ENCODE peak calls at places on chromosomes 3 and 15, in nine cellular contexts. One of them, this sample, is unnamed.

GRCh38 chr15:31027948-31028586 is 36.6 kb upstream of the MTMR10 start:
- DNase-seq in PC-3: no peak
- DNase-seq in mammary epithelial cell: no peak
- DNase-seq in GM13976: no peak
- DNase-seq in omental fat pad: no peak
- DNase-seq in progenitor cell of endocrine pancreas: no peak
- DNase-seq in astrocyte of the spinal cord: no peak
- DNase-seq in activated B cell treated with CpG ODN at 0.5 μM for 24 hours: no peak
- DNase-seq in K562: no peak
- DNase-seq in this sample: no peak

GRCh38 chr15:65196637-65197336 is 11.6 kb upstream of the CLPX start:
- DNase-seq in PC-3: no peak
- DNase-seq in mammary epithelial cell: no peak
- DNase-seq in GM13976: peak
- DNase-seq in omental fat pad: no peak
- DNase-seq in progenitor cell of endocrine pancreas: no peak
- DNase-seq in astrocyte of the spinal cord: no peak
- DNase-seq in activated B cell treated with CpG ODN at 0.5 μM for 24 hours: no peak
- DNase-seq in K562: no peak
- DNase-seq in this sample: no peak

GRCh38 chr3:134459506-134460041 is 26.2 kb downstream of the ANAPC13 start:
- DNase-seq in PC-3: no peak
- DNase-seq in mammary epithelial cell: no peak
- DNase-seq in GM13976: no peak
- DNase-seq in omental fat pad: no peak
- DNase-seq in progenitor cell of endocrine pancreas: no peak
- DNase-seq in astrocyte of the spinal cord: no peak
- DNase-seq in activated B cell treated with CpG ODN at 0.5 μM for 24 hours: no peak
- DNase-seq in K562: no peak
- DNase-seq in this sample: no peak

GRCh38 chr15:88864861-88865497 is 30.4 kb downstream of the HAPLN3 start:
- DNase-seq in PC-3: no peak
- DNase-seq in mammary epithelial cell: no peak
- DNase-seq in GM13976: no peak
- DNase-seq in omental fat pad: no peak
- DNase-seq in progenitor cell of endocrine pancreas: no peak
- DNase-seq in astrocyte of the spinal cord: no peak
- DNase-seq in activated B cell treated with CpG ODN at 0.5 μM for 24 hours: no peak
- DNase-seq in K562: peak
- DNase-seq in this sample: no peak

GRCh38 chr3:145739926-145740325 is 421.1 kb downstream of the PLOD2 start:
- DNase-seq in PC-3: no peak
- DNase-seq in mammary epithelial cell: peak
- DNase-seq in GM13976: no peak
- DNase-seq in omental fat pad: no peak
- DNase-seq in progenitor cell of endocrine pancreas: no peak
- DNase-seq in astrocyte of the spinal cord: peak
- DNase-seq in activated B cell treated with CpG ODN at 0.5 μM for 24 hours: no peak
- DNase-seq in K562: no peak
- DNase-seq in this sample: no peak

GRCh38 chr3:172157566-172158258 is 118.3 kb downstream of the FNDC3B start:
- DNase-seq in PC-3: no peak
- DNase-seq in mammary epithelial cell: no peak
- DNase-seq in GM13976: no peak
- DNase-seq in omental fat pad: no peak
- DNase-seq in progenitor cell of endocrine pancreas: no peak
- DNase-seq in astrocyte of the spinal cord: no peak
- DNase-seq in activated B cell treated with CpG ODN at 0.5 μM for 24 hours: no peak
- DNase-seq in K562: no peak
- DNase-seq in this sample: no peak

GRCh38 chr3:189903562-189904250 is 217.0 kb downstream of the P3H2 start:
- DNase-seq in PC-3: no peak
- DNase-seq in mammary epithelial cell: no peak
- DNase-seq in GM13976: no peak
- DNase-seq in omental fat pad: no peak
- DNase-seq in progenitor cell of endocrine pancreas: no peak
- DNase-seq in astrocyte of the spinal cord: no peak
- DNase-seq in activated B cell treated with CpG ODN at 0.5 μM for 24 hours: no peak
- DNase-seq in K562: no peak
- DNase-seq in this sample: no peak

GRCh38 chr15:63967616-63968015 is 78.7 kb downstream of the DAPK2 start:
- DNase-seq in PC-3: no peak
- DNase-seq in mammary epithelial cell: no peak
- DNase-seq in GM13976: no peak
- DNase-seq in omental fat pad: no peak
- DNase-seq in progenitor cell of endocrine pancreas: no peak
- DNase-seq in astrocyte of the spinal cord: no peak
- DNase-seq in activated B cell treated with CpG ODN at 0.5 μM for 24 hours: no peak
- DNase-seq in K562: no peak
- DNase-seq in this sample: no peak

GRCh38 chr3:49519916-49520385 is 34.3 kb upstream of the BSN start:
- DNase-seq in PC-3: no peak
- DNase-seq in mammary epithelial cell: no peak
- DNase-seq in GM13976: no peak
- DNase-seq in omental fat pad: no peak
- DNase-seq in progenitor cell of endocrine pancreas: no peak
- DNase-seq in astrocyte of the spinal cord: no peak
- DNase-seq in activated B cell treated with CpG ODN at 0.5 μM for 24 hours: no peak
- DNase-seq in K562: no peak
- DNase-seq in this sample: no peak

GRCh38 chr3:141366285-141367037 is 1.8 kb upstream of the ZBTB38 start:
- DNase-seq in PC-3: peak
- DNase-seq in mammary epithelial cell: peak
- DNase-seq in GM13976: no peak
- DNase-seq in omental fat pad: no peak
- DNase-seq in progenitor cell of endocrine pancreas: no peak
- DNase-seq in astrocyte of the spinal cord: peak
- DNase-seq in activated B cell treated with CpG ODN at 0.5 μM for 24 hours: no peak
- DNase-seq in K562: peak
- DNase-seq in this sample: no peak

GRCh38 chr3:42690766-42691680 is 5.7 kb downstream of the KLHL40 start:
- DNase-seq in PC-3: no peak
- DNase-seq in mammary epithelial cell: no peak
- DNase-seq in GM13976: no peak
- DNase-seq in omental fat pad: no peak
- DNase-seq in progenitor cell of endocrine pancreas: no peak
- DNase-seq in astrocyte of the spinal cord: no peak
- DNase-seq in activated B cell treated with CpG ODN at 0.5 μM for 24 hours: peak
- DNase-seq in K562: no peak
- DNase-seq in this sample: no peak

GRCh38 chr3:50502584-50503423 is 630 bp downstream of the CACNA2D2 start:
- DNase-seq in PC-3: no peak
- DNase-seq in mammary epithelial cell: no peak
- DNase-seq in GM13976: no peak
- DNase-seq in omental fat pad: no peak
- DNase-seq in progenitor cell of endocrine pancreas: peak
- DNase-seq in astrocyte of the spinal cord: no peak
- DNase-seq in activated B cell treated with CpG ODN at 0.5 μM for 24 hours: peak
- DNase-seq in K562: no peak
- DNase-seq in this sample: no peak

DNA sequence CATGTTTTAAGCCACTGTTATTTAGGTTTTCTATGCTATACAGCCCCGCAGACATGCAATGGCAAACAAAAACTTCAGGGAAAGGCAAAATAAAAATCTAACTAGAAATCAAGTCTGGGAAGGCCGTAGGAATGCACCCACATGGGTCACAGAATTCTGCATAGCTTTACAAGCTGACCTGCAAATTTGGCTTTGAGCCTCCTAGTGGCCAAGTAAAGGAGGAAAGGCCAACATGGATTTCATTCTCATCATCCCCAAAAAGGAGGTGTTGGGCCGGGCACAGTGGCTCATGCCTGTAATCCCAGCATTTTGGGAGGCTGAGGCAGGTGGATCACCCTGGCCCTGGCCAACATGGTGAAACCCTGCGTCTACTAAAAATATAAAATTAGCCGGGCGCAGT is 124.3 kb downstream of the FBLN2 start:
- DNase-seq in PC-3: peak
- DNase-seq in mammary epithelial cell: no peak
- DNase-seq in GM13976: no peak
- DNase-seq in omental fat pad: no peak
- DNase-seq in progenitor cell of endocrine pancreas: no peak
- DNase-seq in astrocyte of the spinal cord: no peak
- DNase-seq in activated B cell treated with CpG ODN at 0.5 μM for 24 hours: no peak
- DNase-seq in K562: peak
- DNase-seq in this sample: no peak
- TF ChIP-seq CTCF in PC-3: peak
- TF ChIP-seq CTCF in mammary epithelial cell: peak
- TF ChIP-seq CTCF in GM13976: no peak
- TF ChIP-seq CTCF in omental fat pad: no peak
- TF ChIP-seq CTCF in progenitor cell of endocrine pancreas: peak
- TF ChIP-seq CTCF in astrocyte of the spinal cord: peak
- TF ChIP-seq CTCF in activated B cell treated with CpG ODN at 0.5 μM for 24 hours: no peak
- TF ChIP-seq CTCF in K562: peak
- TF ChIP-seq CTCF in this sample: peak

GRCh38 chr3:58250093-58250707 is 12.6 kb downstream of the ABHD6 start:
- DNase-seq in PC-3: no peak
- DNase-seq in mammary epithelial cell: no peak
- DNase-seq in GM13976: no peak
- DNase-seq in omental fat pad: no peak
- DNase-seq in progenitor cell of endocrine pancreas: no peak
- DNase-seq in astrocyte of the spinal cord: no peak
- DNase-seq in activated B cell treated with CpG ODN at 0.5 μM for 24 hours: no peak
- DNase-seq in K562: no peak
- DNase-seq in this sample: no peak

GRCh38 chr3:58246148-58247051 is 8.8 kb downstream of the ABHD6 start:
- DNase-seq in PC-3: no peak
- DNase-seq in mammary epithelial cell: no peak
- DNase-seq in GM13976: no peak
- DNase-seq in omental fat pad: no peak
- DNase-seq in progenitor cell of endocrine pancreas: no peak
- DNase-seq in astrocyte of the spinal cord: no peak
- DNase-seq in activated B cell treated with CpG ODN at 0.5 μM for 24 hours: no peak
- DNase-seq in K562: no peak
- DNase-seq in this sample: no peak

GRCh38 chr3:58251653-58252052 is 14.1 kb downstream of the ABHD6 start:
- DNase-seq in PC-3: no peak
- DNase-seq in mammary epithelial cell: no peak
- DNase-seq in GM13976: no peak
- DNase-seq in omental fat pad: no peak
- DNase-seq in progenitor cell of endocrine pancreas: no peak
- DNase-seq in astrocyte of the spinal cord: peak
- DNase-seq in activated B cell treated with CpG ODN at 0.5 μM for 24 hours: no peak
- DNase-seq in K562: no peak
- DNase-seq in this sample: no peak

GRCh38 chr3:58254144-58254543 is 16.6 kb downstream of the ABHD6 start:
- DNase-seq in PC-3: peak
- DNase-seq in mammary epithelial cell: no peak
- DNase-seq in GM13976: no peak
- DNase-seq in omental fat pad: no peak
- DNase-seq in progenitor cell of endocrine pancreas: no peak
- DNase-seq in astrocyte of the spinal cord: no peak
- DNase-seq in activated B cell treated with CpG ODN at 0.5 μM for 24 hours: no peak
- DNase-seq in K562: no peak
- DNase-seq in this sample: no peak

DNA sequence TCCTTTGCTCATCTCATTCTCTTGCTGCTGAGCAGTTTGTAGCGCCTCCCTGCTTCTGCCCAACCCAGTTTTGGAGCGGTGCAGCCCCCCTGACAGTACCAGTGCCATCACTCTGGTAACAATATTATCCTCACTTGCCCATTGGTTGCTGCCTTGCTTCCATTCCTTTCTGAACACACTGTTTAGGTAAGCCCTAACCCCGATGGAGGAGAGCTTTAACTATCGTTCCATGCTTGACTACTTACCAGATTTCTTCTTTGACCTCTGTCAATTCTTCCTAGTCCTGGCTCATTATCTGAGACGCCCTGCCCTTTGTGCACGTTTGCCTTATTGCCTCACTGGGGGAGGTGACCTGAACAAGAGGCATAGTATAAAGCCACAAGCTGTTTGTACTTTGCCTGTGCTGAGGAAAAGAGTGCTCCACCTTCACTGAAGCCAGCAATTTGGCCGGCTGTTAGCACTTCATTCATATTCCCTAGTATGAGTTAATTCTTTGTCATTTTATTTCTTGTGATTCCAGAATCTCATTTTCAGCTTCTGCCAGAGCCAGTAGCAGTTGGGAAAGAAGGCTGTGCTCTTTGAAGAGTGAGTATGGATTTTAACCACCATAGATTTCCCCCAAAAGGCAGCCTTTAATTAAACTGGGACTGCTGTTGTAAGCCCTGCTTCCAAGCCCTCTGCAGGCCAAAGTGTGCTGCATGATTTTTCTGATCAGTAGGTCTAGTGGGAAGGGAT is 11.9 kb downstream of the ABHD6 start:
- DNase-seq in PC-3: no peak
- DNase-seq in mammary epithelial cell: no peak
- DNase-seq in GM13976: no peak
- DNase-seq in omental fat pad: no peak
- DNase-seq in progenitor cell of endocrine pancreas: no peak
- DNase-seq in astrocyte of the spinal cord: peak
- DNase-seq in activated B cell treated with CpG ODN at 0.5 μM for 24 hours: no peak
- DNase-seq in K562: no peak
- DNase-seq in this sample: no peak
- TF ChIP-seq CTCF in PC-3: peak
- TF ChIP-seq CTCF in mammary epithelial cell: no peak
- TF ChIP-seq CTCF in GM13976: no peak
- TF ChIP-seq CTCF in omental fat pad: no peak
- TF ChIP-seq CTCF in progenitor cell of endocrine pancreas: peak
- TF ChIP-seq CTCF in astrocyte of the spinal cord: peak
- TF ChIP-seq CTCF in activated B cell treated with CpG ODN at 0.5 μM for 24 hours: no peak
- TF ChIP-seq CTCF in K562: no peak
- TF ChIP-seq CTCF in this sample: peak

DNA sequence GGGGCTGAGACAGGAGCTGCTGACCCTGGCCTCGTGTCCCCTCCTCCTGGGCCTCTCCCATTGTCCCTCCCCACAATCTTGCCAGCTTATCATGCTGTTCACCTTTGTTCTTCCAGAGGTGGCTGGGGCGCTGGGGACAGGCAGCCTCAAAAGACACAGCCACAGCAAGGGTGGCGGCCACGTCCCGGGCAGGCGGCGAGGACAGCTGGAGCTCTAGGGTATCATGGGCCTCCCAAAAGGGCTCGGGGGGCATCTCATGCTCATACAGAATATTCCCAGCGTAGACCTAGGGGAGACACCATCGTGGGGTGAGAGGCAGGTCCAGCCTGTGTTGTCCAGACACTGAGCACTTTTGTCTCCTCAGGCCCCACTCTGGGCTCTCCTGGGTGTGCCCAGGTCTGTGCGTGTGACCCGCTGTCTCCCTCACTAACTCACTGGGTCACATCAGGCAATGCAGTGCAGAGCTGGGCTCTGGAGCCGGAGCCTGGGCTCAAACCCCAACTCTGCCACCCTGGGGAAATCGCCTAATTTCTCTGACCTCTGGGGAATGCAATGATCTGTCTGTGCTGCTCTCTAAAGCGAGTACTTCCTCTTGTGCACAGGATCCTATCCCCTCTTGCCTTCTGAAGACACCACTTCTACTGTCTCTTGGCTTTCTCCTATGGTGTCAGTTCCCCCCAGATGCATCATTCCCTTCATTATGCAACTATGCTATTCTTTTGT is 30.1 kb downstream of the SNX33 start:
- DNase-seq in PC-3: no peak
- DNase-seq in mammary epithelial cell: no peak
- DNase-seq in GM13976: no peak
- DNase-seq in omental fat pad: no peak
- DNase-seq in progenitor cell of endocrine pancreas: no peak
- DNase-seq in astrocyte of the spinal cord: no peak
- DNase-seq in activated B cell treated with CpG ODN at 0.5 μM for 24 hours: no peak
- DNase-seq in K562: no peak
- DNase-seq in this sample: no peak
- TF ChIP-seq CTCF in PC-3: no peak
- TF ChIP-seq CTCF in mammary epithelial cell: no peak
- TF ChIP-seq CTCF in GM13976: no peak
- TF ChIP-seq CTCF in omental fat pad: no peak
- TF ChIP-seq CTCF in progenitor cell of endocrine pancreas: no peak
- TF ChIP-seq CTCF in astrocyte of the spinal cord: no peak
- TF ChIP-seq CTCF in activated B cell treated with CpG ODN at 0.5 μM for 24 hours: no peak
- TF ChIP-seq CTCF in K562: no peak
- TF ChIP-seq CTCF in this sample: no peak

GRCh38 chr15:38991126-38991525 is 426.5 kb upstream of the RASGRP1 start:
- DNase-seq in PC-3: peak
- DNase-seq in mammary epithelial cell: peak
- DNase-seq in GM13976: no peak
- DNase-seq in omental fat pad: no peak
- DNase-seq in progenitor cell of endocrine pancreas: no peak
- DNase-seq in astrocyte of the spinal cord: peak
- DNase-seq in activated B cell treated with CpG ODN at 0.5 μM for 24 hours: no peak
- DNase-seq in K562: no peak
- DNase-seq in this sample: no peak
- TF ChIP-seq CTCF in PC-3: peak
- TF ChIP-seq CTCF in mammary epithelial cell: peak
- TF ChIP-seq CTCF in GM13976: no peak
- TF ChIP-seq CTCF in omental fat pad: peak
- TF ChIP-seq CTCF in progenitor cell of endocrine pancreas: peak
- TF ChIP-seq CTCF in astrocyte of the spinal cord: peak
- TF ChIP-seq CTCF in activated B cell treated with CpG ODN at 0.5 μM for 24 hours: no peak
- TF ChIP-seq CTCF in K562: peak
- TF ChIP-seq CTCF in this sample: peak